ENCODE peak calls at places on chromosome 18, in ten cellular contexts. D is Peyer's patch; Q is ascending aorta; A is HT1080; F is AG04449; Z is RWPE2; J is NCI-H524 treated with DMSO at 0.1 percent for 48 hours; Y is EL; S is naive thymus-derived CD8-positive, alpha-beta T cell; H is NCI-H774. C is an unnamed sample.

GRCh38 chr18:58247363-58247834 is 203.4 kb downstream of the NEDD4L start:
- DNase-seq in Z (no peak), F (no peak), Q (no peak), S (no peak), Y (no peak), J (no peak), H (no peak), D (no peak), A (no peak), C (no peak)

GRCh38 chr18:8400825-8401224 is 208.4 kb upstream of the RAB12 start:
- DNase-seq in J (no peak), Z (no peak), A (no peak), D (no peak), Q (no peak), F (no peak), H (no peak), S (no peak), Y (no peak), C (no peak)

GRCh38 chr18:79523738-79524180 is 128.0 kb downstream of the NFATC1 start:
- DNase-seq in D (peak; percentile 94), J (no peak), Q (no peak), A (no peak), H (no peak), Y (no peak), Z (no peak), S (peak; percentile 58), F (no peak), C (no peak)

GRCh38 chr18:55416791-55417190 is 171.2 kb downstream of the TCF4 start:
- DNase-seq in J (no peak), Z (no peak), A (no peak), S (no peak), F (no peak), H (no peak), Q (no peak), Y (no peak), D (no peak), C (no peak)

GRCh38 chr18:48813833-48814489 is 136.8 kb downstream of the SMAD7 start:
- DNase-seq in S (no peak), H (no peak), Y (no peak), F (no peak), J (no peak), Z (peak; percentile 11), Q (no peak), A (peak; percentile 18), D (peak; percentile 57), C (peak; percentile 15)

GRCh38 chr18:56009451-56009850 is 421.5 kb upstream of the TCF4 start:
- DNase-seq in J (no peak), A (no peak), F (no peak), Y (peak; percentile 64), Z (no peak), S (no peak), Q (no peak), D (no peak), H (no peak), C (no peak)

GRCh38 chr18:44465337-44465736 is 215.4 kb upstream of the SETBP1 start:
- DNase-seq in F (no peak), D (no peak), H (no peak), Y (no peak), S (no peak), A (no peak), J (no peak), Z (no peak), Q (no peak), C (no peak)

GRCh38 chr18:67574749-67575148 is 58.2 kb upstream of the DSEL start:
- DNase-seq in S (no peak), D (no peak), F (no peak), Z (no peak), Q (no peak), H (no peak), J (no peak), A (no peak), Y (no peak), C (no peak)

GRCh38 chr18:35122586-35123224 is 81.5 kb downstream of the MAPRE2 start:
- DNase-seq in D (no peak), S (peak; percentile 28), Y (no peak), Z (no peak), H (no peak), A (no peak), J (peak; percentile 40), F (no peak), Q (no peak), C (no peak)

GRCh38 chr18:11500153-11501122 is 109.0 kb upstream of the SLC35G4 start:
- DNase-seq in H (no peak), A (peak; percentile 97), D (no peak), S (no peak), Q (peak; percentile 19), Z (peak; percentile 98), Y (peak; percentile 100), F (peak; percentile 85), J (no peak), C (no peak)

GRCh38 chr18:53649621-53650020 is 574.8 kb downstream of the MBD2 start:
- DNase-seq in A (no peak), Q (no peak), S (no peak), H (no peak), F (no peak), D (no peak), Z (no peak), J (no peak), Y (no peak), C (no peak)

GRCh38 chr18:25834061-25834460 is 256.4 kb downstream of the SS18 start:
- DNase-seq in Q (no peak), H (no peak), Y (no peak), J (no peak), A (no peak), Z (no peak), D (no peak), F (no peak), S (no peak), C (no peak)

GRCh38 chr18:44835555-44836156 is 155.0 kb downstream of the SETBP1 start:
- DNase-seq in A (no peak), H (no peak), Y (no peak), S (no peak), Q (no peak), J (no peak), Z (no peak), D (no peak), F (no peak), C (no peak)

GRCh38 chr18:42509702-42510424 is 554.8 kb downstream of the PIK3C3 start:
- DNase-seq in J (no peak), H (no peak), F (no peak), D (no peak), Q (no peak), Z (no peak), Y (no peak), S (no peak), A (no peak), C (no peak)

GRCh38 chr18:77127769-77128671 is 4.6 kb downstream of the MBP start:
- DNase-seq in D (peak; percentile 71), Q (peak; percentile 58), Z (no peak), S (no peak), F (peak; percentile 87), Y (peak; percentile 92), J (no peak), A (peak; percentile 71), H (no peak), C (no peak)

GRCh38 chr18:24427484-24427883 is 1.0 kb downstream of the IMPACT start:
- DNase-seq in Y (peak; percentile 14), S (no peak), Z (no peak), F (no peak), J (no peak), A (peak; percentile 12), Q (no peak), H (no peak), D (no peak), C (no peak)

GRCh38 chr18:27860701-27861107 is 316.2 kb downstream of the CDH2 start:
- DNase-seq in S (no peak), Z (no peak), Y (peak; percentile 38), H (no peak), D (no peak), F (no peak), A (peak; percentile 59), J (no peak), Q (no peak), C (no peak)

GRCh38 chr18:49725809-49726514 is 87.4 kb downstream of the ACAA2 start:
- DNase-seq in H (no peak), D (peak; percentile 62), A (peak; percentile 96), J (no peak), Z (no peak), F (peak; percentile 93), S (no peak), Q (no peak), Y (peak; percentile 95), C (no peak)

GRCh38 chr18:45374878-45375630 is 240.2 kb upstream of the SLC14A2 start:
- DNase-seq in A (peak; percentile 60), Y (peak; percentile 6), H (no peak), D (no peak), Z (no peak), Q (no peak), F (no peak), S (no peak), J (no peak), C (no peak)

GRCh38 chr18:55272510-55273243 is 313.4 kb upstream of the CCDC68 start:
- DNase-seq in Q (no peak), S (no peak), F (peak; percentile 61), A (no peak), D (no peak), Z (no peak), H (no peak), J (no peak), Y (peak; percentile 81), C (no peak)

C was measured in chondrocyte.